ENCODE peak calls at places on chromosomes 13 and 19, in seven cellular contexts. J is ovary, O is IMR-90, E is HepG2, G is A549, T is adrenal gland, D is heart left ventricle. X is an unnamed sample.

GRCh38 chr13:101291647-101292515 is 124.4 kb downstream of the NALCN start:
- DNase-seq in J (no peak), O (peak), E (no peak), G (no peak), T (no peak), D (no peak), X (no peak)

GRCh38 chr19:5191091-5191490 is 149.5 kb downstream of the PTPRS start:
- DNase-seq in J (no peak), O (no peak), E (no peak), G (no peak), T (no peak), D (no peak), X (no peak)

GRCh38 chr13:35957174-35957867 is 173.9 kb downstream of the DCLK1 start:
- DNase-seq in J (no peak), O (peak), E (no peak), G (no peak), T (no peak), D (no peak), X (no peak)

GRCh38 chr13:60720590-60720989 is 323.6 kb downstream of the TDRD3 start:
- DNase-seq in J (no peak), O (no peak), E (no peak), G (no peak), T (no peak), D (no peak), X (no peak)

GRCh38 chr19:31351212-31352193 is 2.3 kb upstream of the TSHZ3 start:
- DNase-seq in J (peak), O (peak), E (no peak), G (peak), T (peak), D (peak), X (peak)

GRCh38 chr19:782195-783043 is 14.8 kb upstream of the PTBP1 start:
- DNase-seq in J (no peak), O (peak), E (peak), G (peak), T (no peak), D (peak), X (peak)

GRCh38 chr19:17234911-17235617 is 9.0 kb downstream of the OCEL1 start:
- DNase-seq in J (no peak), O (peak), E (no peak), G (peak), T (peak), D (no peak), X (peak)

GRCh38 chr19:44604241-44604640 is 9.1 kb upstream of the IGSF23 start:
- DNase-seq in J (no peak), O (no peak), E (no peak), G (no peak), T (no peak), D (no peak), X (no peak)

GRCh38 chr13:114148521-114148855 is 16.1 kb upstream of the RASA3 start:
- DNase-seq in J (no peak), O (no peak), E (no peak), G (no peak), T (no peak), D (no peak), X (no peak)

GRCh38 chr19:15811476-15811875 is 4.0 kb downstream of the OR10H1 start:
- DNase-seq in J (no peak), O (no peak), E (no peak), G (no peak), T (no peak), D (no peak), X (no peak)

GRCh38 chr13:41696163-41697003 is 239.0 kb downstream of the RGCC start:
- DNase-seq in J (no peak), O (peak), E (peak), G (peak), T (no peak), D (no peak), X (no peak)

GRCh38 chr13:75621147-75621546 is 15.0 kb upstream of the LMO7 start:
- DNase-seq in J (no peak), O (peak), E (no peak), G (no peak), T (no peak), D (no peak), X (no peak)

GRCh38 chr13:59236309-59236939 is 927.3 kb downstream of the DIAPH3 start:
- DNase-seq in J (no peak), O (no peak), E (no peak), G (no peak), T (no peak), D (no peak), X (no peak)

GRCh38 chr13:75486654-75487053 is 4.7 kb upstream of the TBC1D4 start:
- DNase-seq in J (no peak), O (no peak), E (no peak), G (no peak), T (no peak), D (no peak), X (no peak)

GRCh38 chr13:110070046-110070445 is 236.9 kb downstream of the COL4A1 start:
- DNase-seq in J (no peak), O (no peak), E (no peak), G (no peak), T (no peak), D (no peak), X (no peak)

GRCh38 chr19:49489601-49490167 is 2.3 kb downstream of the RPL13A start:
- DNase-seq in J (no peak), O (no peak), E (peak), G (peak), T (peak), D (no peak), X (no peak)

GRCh38 chr19:28694812-28695211 is 518.1 kb downstream of the UQCRFS1 start:
- DNase-seq in J (no peak), O (no peak), E (no peak), G (no peak), T (no peak), D (no peak), X (no peak)

GRCh38 chr19:56148096-56148495 is 7.0 kb downstream of the ZNF444 start:
- DNase-seq in J (no peak), O (no peak), E (no peak), G (no peak), T (no peak), D (no peak), X (no peak)

GRCh38 chr13:74465279-74465678 is 331.1 kb upstream of the KLF12 start:
- DNase-seq in J (no peak), O (no peak), E (no peak), G (no peak), T (no peak), D (no peak), X (no peak)

GRCh38 chr19:13794388-13794751 is 873 bp upstream of the ZSWIM4 start:
- DNase-seq in J (peak), O (peak), E (no peak), G (peak), T (peak), D (peak), X (no peak)

GRCh38 chr19:46609511-46610412 is 8.6 kb downstream of the CALM3 start:
- DNase-seq in J (no peak), O (no peak), E (no peak), G (no peak), T (peak), D (peak), X (no peak)

GRCh38 chr19:16814526-16815100 is 14.6 kb upstream of the SIN3B start:
- DNase-seq in J (no peak), O (peak), E (no peak), G (no peak), T (no peak), D (no peak), X (no peak)

GRCh38 chr13:114141261-114141996 is 9.0 kb upstream of the RASA3 start:
- DNase-seq in J (no peak), O (no peak), E (no peak), G (no peak), T (no peak), D (no peak), X (no peak)

GRCh38 chr13:85497652-85498051 is 301.6 kb downstream of the SLITRK6 start:
- DNase-seq in J (no peak), O (peak), E (no peak), G (peak), T (no peak), D (no peak), X (peak)

GRCh38 chr13:63307239-63307638 is 1891.6 kb upstream of the PCDH20 start:
- DNase-seq in J (no peak), O (no peak), E (no peak), G (no peak), T (no peak), D (no peak), X (no peak)

GRCh38 chr13:33033361-33033812 is 17.2 kb downstream of the KL start:
- DNase-seq in J (no peak), O (no peak), E (no peak), G (no peak), T (no peak), D (no peak), X (no peak)

GRCh38 chr13:40442826-40443225 is 223.6 kb downstream of the FOXO1 start:
- DNase-seq in J (no peak), O (no peak), E (peak), G (no peak), T (no peak), D (no peak), X (no peak)

GRCh38 chr19:56866563-56866962 is 26.0 kb upstream of the PEG3 start:
- DNase-seq in J (peak), O (no peak), E (no peak), G (no peak), T (no peak), D (no peak), X (no peak)

GRCh38 chr13:95153647-95154405 is 147.4 kb downstream of the ABCC4 start:
- DNase-seq in J (no peak), O (peak), E (no peak), G (no peak), T (no peak), D (no peak), X (no peak)

GRCh38 chr19:50835103-50835784 is 1.9 kb upstream of the KLK15 start:
- DNase-seq in J (no peak), O (no peak), E (no peak), G (no peak), T (no peak), D (no peak), X (no peak)

GRCh38 chr13:33006646-33007045 is 9.6 kb upstream of the KL start:
- DNase-seq in J (no peak), O (no peak), E (no peak), G (no peak), T (no peak), D (no peak), X (no peak)

DNA sequence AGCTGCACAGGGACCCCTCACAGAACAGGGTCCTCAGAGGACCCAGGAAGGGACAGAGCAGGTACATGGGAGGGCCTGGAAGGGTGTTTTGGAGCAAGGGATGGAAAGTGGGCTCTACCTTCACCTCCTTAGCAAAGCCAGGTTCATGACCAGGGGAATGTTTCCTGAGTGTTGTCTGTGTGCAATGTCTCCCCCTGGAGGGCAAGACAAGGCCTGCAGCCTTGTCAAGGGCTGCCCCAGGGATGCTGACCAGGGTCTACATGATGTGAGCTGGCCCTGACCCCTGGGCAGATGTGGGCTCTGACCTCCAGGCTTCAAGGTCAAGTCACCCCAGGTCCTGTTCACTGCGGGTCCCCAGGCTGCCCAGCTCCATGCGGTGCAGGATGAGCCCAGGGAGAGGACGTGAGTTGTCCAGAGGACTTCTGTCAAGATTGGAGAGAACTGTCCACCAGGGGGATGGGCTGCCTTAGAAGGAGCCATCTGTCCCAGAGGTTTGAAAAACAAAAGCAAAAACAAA is 1.0 kb upstream of the CEACAM1 start:
- DNase-seq in J (no peak), O (peak), E (peak), G (peak), T (peak), D (no peak), X (peak)
- TF ChIP-seq POLR2A in J (no peak), O (no peak), E (no peak), G (no peak), T (no peak), D (no peak), X (no peak)

GRCh38 chr13:51772781-51773180 is 31.2 kb downstream of the DHRS12 start:
- DNase-seq in J (no peak), O (no peak), E (no peak), G (no peak), T (no peak), D (no peak), X (no peak)

GRCh38 chr13:51770160-51770559 is 33.8 kb downstream of the DHRS12 start:
- DNase-seq in J (no peak), O (no peak), E (peak), G (no peak), T (no peak), D (no peak), X (no peak)

GRCh38 chr13:51772105-51772455 is 31.9 kb downstream of the DHRS12 start:
- DNase-seq in J (no peak), O (no peak), E (no peak), G (no peak), T (no peak), D (no peak), X (no peak)

GRCh38 chr13:51770681-51771417 is 33.1 kb downstream of the DHRS12 start:
- DNase-seq in J (no peak), O (no peak), E (no peak), G (no peak), T (no peak), D (no peak), X (no peak)

GRCh38 chr13:51771418-51772104 is 32.4 kb downstream of the DHRS12 start:
- DNase-seq in J (no peak), O (no peak), E (no peak), G (no peak), T (no peak), D (no peak), X (no peak)
- TF ChIP-seq POLR2A in J (no peak), O (no peak), E (no peak), G (no peak), T (no peak), D (no peak), X (no peak)

GRCh38 chr13:27450921-27451461 is 627 bp upstream of the MTIF3 start:
- DNase-seq in J (peak), O (peak), E (peak), G (peak), T (peak), D (peak), X (no peak)
- TF ChIP-seq POLR2A in J (no peak), O (no peak), E (no peak), G (no peak), T (no peak), D (no peak), X (no peak)

GRCh38 chr13:79405501-79405830 is 589 bp downstream of the RBM26 start:
- DNase-seq in J (no peak), O (no peak), E (no peak), G (peak), T (peak), D (no peak), X (peak)

GRCh38 chr13:79406597-79406908 is 498 bp upstream of the RBM26 start:
- DNase-seq in J (no peak), O (no peak), E (no peak), G (no peak), T (no peak), D (no peak), X (no peak)

GRCh38 chr13:79407349-79407979 is 1.4 kb upstream of the RBM26 start:
- DNase-seq in J (no peak), O (no peak), E (no peak), G (no peak), T (no peak), D (no peak), X (no peak)

GRCh38 chr13:79404985-79405384 is 1.1 kb downstream of the RBM26 start:
- DNase-seq in J (no peak), O (no peak), E (no peak), G (no peak), T (no peak), D (no peak), X (no peak)

GRCh38 chr13:79405831-79406596 is at the start of gene RBM26:
- DNase-seq in J (peak), O (peak), E (peak), G (peak), T (peak), D (peak), X (peak)
- TF ChIP-seq POLR2A in J (peak), O (peak), E (peak), G (peak), T (no peak), D (no peak), X (peak)

X was measured in H54.